ENCODE peak calls at places on chromosome 15, in nine cellular contexts. I is endodermal cell, U is gastrocnemius medialis, M is GM23248, K is right lobe of liver, A is mammary epithelial cell, Q is A549, L is right cardiac atrium, B is PC-9. X is an unnamed sample. For H3K9me3, the result is how much of the 10 kb centered on the place peaks cover.

GRCh38 chr15:87576486-87577176 is 679.9 kb downstream of the NTRK3 start:
- DNase-seq in I (no peak), U (no peak), M (no peak), K (no peak), A (peak), Q (no peak), L (no peak), B (no peak), X (no peak)

GRCh38 chr15:98924311-98925049 is 83.1 kb downstream of the PGPEP1L start:
- DNase-seq in I (no peak), U (no peak), M (no peak), K (no peak), A (no peak), Q (no peak), L (no peak), B (no peak), X (peak)

GRCh38 chr15:90529369-90530249 is at the start of gene CRTC3:
- DNase-seq in I (peak), U (peak), M (peak), K (peak), A (peak), Q (peak), L (peak), B (peak), X (peak)

GRCh38 chr15:77497108-77497737 is 76.5 kb downstream of the HMG20A start:
- DNase-seq in I (peak), U (no peak), M (peak), K (no peak), A (peak), Q (no peak), L (peak), B (peak), X (no peak)

GRCh38 chr15:40815042-40815678 is 7.9 kb upstream of the DNAJC17 start:
- DNase-seq in I (no peak), U (no peak), M (no peak), K (no peak), A (peak), Q (no peak), L (peak), B (no peak), X (no peak)

GRCh38 chr15:74977599-74977998 is 17.8 kb upstream of the SCAMP5 start:
- DNase-seq in I (no peak), U (no peak), M (peak), K (no peak), A (no peak), Q (no peak), L (no peak), B (no peak), X (no peak)

GRCh38 chr15:93040288-93041158 is 48.5 kb downstream of the RGMA start:
- DNase-seq in I (no peak), U (no peak), M (no peak), K (no peak), A (no peak), Q (no peak), L (peak), B (no peak), X (no peak)

GRCh38 chr15:79944625-79945024 is 26.4 kb downstream of the BCL2A1 start:
- DNase-seq in I (no peak), U (no peak), M (no peak), K (no peak), A (no peak), Q (no peak), L (no peak), B (no peak), X (no peak)

GRCh38 chr15:48458876-48459275 is 127.6 kb downstream of the DUT start:
- DNase-seq in I (no peak), U (no peak), M (peak), K (no peak), A (no peak), Q (no peak), L (no peak), B (no peak), X (no peak)

GRCh38 chr15:35921051-35921450 is 375.1 kb upstream of the DPH6 start:
- DNase-seq in I (no peak), U (no peak), M (no peak), K (no peak), A (no peak), Q (no peak), L (no peak), B (no peak), X (no peak)

GRCh38 chr15:35014265-35014664 is 26.2 kb upstream of the ZNF770 start:
- DNase-seq in I (no peak), U (no peak), M (no peak), K (no peak), A (no peak), Q (no peak), L (no peak), B (no peak), X (no peak)

GRCh38 chr15:89119489-89120478 is 31.5 kb downstream of the ABHD2 start:
- DNase-seq in I (no peak), U (no peak), M (peak), K (no peak), A (no peak), Q (peak), L (peak), B (peak), X (peak)

GRCh38 chr15:75138016-75138999 is 63.4 kb upstream of the C15orf39 start:
- DNase-seq in I (peak), U (no peak), M (peak), K (no peak), A (no peak), Q (peak), L (no peak), B (no peak), X (no peak)

GRCh38 chr15:90907838-90908507 is 4.9 kb downstream of the MAN2A2 start:
- DNase-seq in I (no peak), U (no peak), M (no peak), K (no peak), A (no peak), Q (no peak), L (peak), B (no peak), X (peak)

GRCh38 chr15:99014803-99015676 is 7.4 kb upstream of the PGPEP1L start:
- DNase-seq in I (peak), U (peak), M (peak), K (peak), A (peak), Q (peak), L (peak), B (peak), X (peak)

GRCh38 chr15:28132524-28133275 is 33.6 kb upstream of the OCA2 start:
- DNase-seq in I (no peak), U (no peak), M (peak), K (no peak), A (no peak), Q (no peak), L (no peak), B (no peak), X (no peak)

GRCh38 chr15:35182841-35183479 is 97.9 kb upstream of the NANOGP8 start:
- DNase-seq in I (peak), U (no peak), M (no peak), K (no peak), A (no peak), Q (no peak), L (no peak), B (no peak), X (no peak)

GRCh38 chr15:93861413-93861812 is 369.9 kb upstream of the MCTP2 start:
- DNase-seq in I (no peak), U (no peak), M (peak), K (no peak), A (no peak), Q (no peak), L (peak), B (no peak), X (no peak)

GRCh38 chr15:47429376-47429775 is 287.9 kb upstream of the SEMA6D start:
- DNase-seq in I (no peak), U (no peak), M (no peak), K (no peak), A (no peak), Q (no peak), L (no peak), B (no peak), X (no peak)

GRCh38 chr15:83837946-83838571 is 184.1 kb downstream of the ADAMTSL3 start:
- DNase-seq in I (peak), U (no peak), M (peak), K (peak), A (peak), Q (peak), L (peak), B (peak), X (no peak)

GRCh38 chr15:78675617-78676360 is 34.8 kb upstream of the CHRNB4 start:
- DNase-seq in I (no peak), U (no peak), M (no peak), K (no peak), A (no peak), Q (no peak), L (no peak), B (no peak), X (peak)

GRCh38 chr15:63718590-63719035 is 115.1 kb downstream of the HERC1 start:
- DNase-seq in I (no peak), U (no peak), M (peak), K (no peak), A (peak), Q (peak), L (no peak), B (no peak), X (no peak)

GRCh38 chr15:89998141-89998661 is 2.9 kb upstream of the ZNF710 start:
- DNase-seq in I (no peak), U (no peak), M (peak), K (no peak), A (peak), Q (peak), L (no peak), B (peak), X (no peak)

GRCh38 chr15:62845239-62846126 is 197.1 kb upstream of the TPM1 start:
- DNase-seq in I (peak), U (no peak), M (peak), K (no peak), A (peak), Q (peak), L (no peak), B (peak), X (no peak)

GRCh38 chr15:79071901-79072300 is 18.7 kb downstream of the RASGRF1 start:
- DNase-seq in I (no peak), U (no peak), M (peak), K (no peak), A (no peak), Q (no peak), L (peak), B (no peak), X (no peak)

GRCh38 chr15:63473999-63474809 is 30.2 kb upstream of the USP3 start:
- DNase-seq in I (peak), U (no peak), M (peak), K (peak), A (peak), Q (peak), L (no peak), B (no peak), X (no peak)

GRCh38 chr15:51724673-51725072 is 12.8 kb downstream of the LYSMD2 start:
- DNase-seq in I (peak), U (no peak), M (no peak), K (no peak), A (no peak), Q (no peak), L (no peak), B (no peak), X (no peak)

GRCh38 chr15:59143281-59143680 is 38.3 kb downstream of the CCNB2 start:
- DNase-seq in I (no peak), U (no peak), M (no peak), K (no peak), A (no peak), Q (no peak), L (no peak), B (no peak), X (no peak)

GRCh38 chr15:96340611-96341464 is 10.3 kb downstream of the NR2F2 start:
- DNase-seq in I (peak), U (no peak), M (peak), K (peak), A (no peak), Q (peak), L (peak), B (no peak), X (peak)

GRCh38 chr15:36332301-36332700 is 247.1 kb upstream of the CDIN1 start:
- DNase-seq in I (no peak), U (no peak), M (peak), K (no peak), A (no peak), Q (no peak), L (no peak), B (no peak), X (no peak)

GRCh38 chr15:88849376-88850122 is 45.8 kb downstream of the HAPLN3 start:
- DNase-seq in I (no peak), U (no peak), M (no peak), K (no peak), A (no peak), Q (no peak), L (no peak), B (no peak), X (no peak)

GRCh38 chr15:52626671-52627369 is 52.4 kb downstream of the ATOSA start:
- DNase-seq in I (no peak), U (no peak), M (no peak), K (no peak), A (no peak), Q (no peak), L (no peak), B (no peak), X (no peak)

GRCh38 chr15:26806574-26806973 is 33.7 kb upstream of the GABRB3 start:
- DNase-seq in I (no peak), U (no peak), M (no peak), K (no peak), A (no peak), Q (no peak), L (no peak), B (no peak), X (no peak)

GRCh38 chr15:26804063-26804804 is 31.4 kb upstream of the GABRB3 start:
- DNase-seq in I (no peak), U (no peak), M (no peak), K (no peak), A (no peak), Q (no peak), L (no peak), B (no peak), X (no peak)

GRCh38 chr15:26807517-26808427 is 34.9 kb upstream of the GABRB3 start:
- DNase-seq in I (no peak), U (no peak), M (no peak), K (no peak), A (no peak), Q (no peak), L (peak), B (no peak), X (no peak)

GRCh38 chr15:26805470-26805869 is 32.6 kb upstream of the GABRB3 start:
- DNase-seq in I (no peak), U (no peak), M (no peak), K (no peak), A (no peak), Q (no peak), L (no peak), B (no peak), X (no peak)

GRCh38 chr15:26806161-26806560 is 33.3 kb upstream of the GABRB3 start:
- DNase-seq in I (no peak), U (no peak), M (no peak), K (no peak), A (no peak), Q (no peak), L (no peak), B (no peak), X (no peak)
- H3K9me3 ChIP-seq in I (under half), U (under half), M (under half), K (under half), A (under half), Q (under half), L (under half), B (under half), X (under half)

DNA sequence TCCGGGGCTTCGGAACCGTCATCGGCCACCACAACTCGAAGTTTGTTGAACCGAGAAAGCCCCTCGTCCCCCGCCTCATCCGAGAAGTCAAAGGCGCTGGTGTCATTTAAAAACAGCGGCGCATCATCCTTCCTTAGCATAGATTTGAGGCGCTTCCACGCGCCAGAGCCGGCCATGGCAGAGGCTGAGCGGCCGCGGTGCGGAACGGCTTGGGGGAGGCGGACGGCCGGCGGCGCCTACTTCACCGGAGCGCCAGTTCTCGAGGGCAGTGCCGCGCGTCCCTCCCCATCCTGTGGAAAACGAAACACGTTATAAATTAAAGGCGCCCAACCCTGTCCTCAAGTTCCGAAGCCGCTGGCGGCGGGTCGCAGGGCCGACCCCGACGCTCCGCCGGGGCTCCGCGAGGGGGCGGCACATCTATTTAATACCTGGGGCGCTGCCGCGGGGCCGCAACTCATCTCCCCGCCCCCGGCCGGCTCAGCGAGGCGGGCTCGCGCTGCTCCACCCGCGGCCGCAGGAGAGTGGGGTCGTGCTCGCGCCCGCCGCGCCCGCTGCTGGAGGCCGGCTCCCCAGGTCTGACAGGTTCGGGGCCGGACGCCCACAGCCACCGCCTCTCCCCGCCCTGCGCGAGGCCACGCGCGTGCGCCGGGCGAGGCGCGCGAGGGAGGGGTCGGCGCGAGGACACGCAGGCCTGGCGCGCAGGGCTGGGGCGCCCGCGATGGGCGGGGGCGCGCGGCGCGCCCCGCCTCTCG is at the start of gene SLC30A4:
- DNase-seq in I (peak), U (peak), M (peak), K (peak), A (peak), Q (peak), L (peak), B (peak), X (peak)
- H3K27ac ChIP-seq in I (no peak), U (peak), M (no peak), K (peak), A (peak), Q (peak), L (peak), B (no peak), X (peak)

DNA sequence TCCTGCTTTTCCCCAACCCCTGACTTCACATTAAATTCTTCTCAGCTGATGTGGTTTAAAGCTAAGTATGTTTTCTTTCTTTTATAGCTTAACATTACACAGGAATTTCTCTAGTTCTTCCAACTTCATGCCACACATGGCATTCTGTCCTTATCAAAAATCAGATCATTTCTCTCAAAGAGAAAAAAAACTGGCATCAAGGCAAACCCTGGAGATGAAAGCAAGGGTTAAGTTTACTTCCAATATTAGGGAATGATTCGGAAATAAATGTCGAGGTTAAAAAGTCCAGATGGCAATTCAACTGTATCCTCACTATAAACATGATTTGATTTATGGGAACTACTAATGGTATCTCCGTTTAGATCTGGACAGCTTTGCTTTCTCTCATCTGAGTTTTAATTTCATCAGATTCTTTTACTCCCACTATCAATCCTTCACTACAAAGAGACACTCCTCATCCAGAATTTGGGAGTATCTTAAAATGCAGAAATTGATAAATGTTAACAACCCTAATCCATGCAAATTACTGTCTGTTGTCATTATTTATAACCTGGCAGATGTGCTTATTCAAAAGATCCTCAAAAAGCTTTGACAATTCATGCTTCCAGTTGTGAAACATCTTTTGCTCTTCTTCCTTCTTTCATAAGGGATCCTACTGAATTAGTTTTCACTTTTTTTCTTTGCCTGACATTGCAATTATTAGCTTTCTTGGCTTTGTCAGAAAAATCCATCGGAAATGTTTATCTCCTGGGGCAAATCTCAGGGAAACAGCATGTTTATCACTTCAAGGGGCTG is 903.1 kb downstream of the MCTP2 start:
- DNase-seq in I (no peak), U (no peak), M (peak), K (no peak), A (no peak), Q (no peak), L (no peak), B (no peak), X (no peak)
- H3K9me3 ChIP-seq in I (under half), U (under half), M (under half), K (under half), A (under half), Q (under half), L (under half), B (under half), X (under half)

DNA sequence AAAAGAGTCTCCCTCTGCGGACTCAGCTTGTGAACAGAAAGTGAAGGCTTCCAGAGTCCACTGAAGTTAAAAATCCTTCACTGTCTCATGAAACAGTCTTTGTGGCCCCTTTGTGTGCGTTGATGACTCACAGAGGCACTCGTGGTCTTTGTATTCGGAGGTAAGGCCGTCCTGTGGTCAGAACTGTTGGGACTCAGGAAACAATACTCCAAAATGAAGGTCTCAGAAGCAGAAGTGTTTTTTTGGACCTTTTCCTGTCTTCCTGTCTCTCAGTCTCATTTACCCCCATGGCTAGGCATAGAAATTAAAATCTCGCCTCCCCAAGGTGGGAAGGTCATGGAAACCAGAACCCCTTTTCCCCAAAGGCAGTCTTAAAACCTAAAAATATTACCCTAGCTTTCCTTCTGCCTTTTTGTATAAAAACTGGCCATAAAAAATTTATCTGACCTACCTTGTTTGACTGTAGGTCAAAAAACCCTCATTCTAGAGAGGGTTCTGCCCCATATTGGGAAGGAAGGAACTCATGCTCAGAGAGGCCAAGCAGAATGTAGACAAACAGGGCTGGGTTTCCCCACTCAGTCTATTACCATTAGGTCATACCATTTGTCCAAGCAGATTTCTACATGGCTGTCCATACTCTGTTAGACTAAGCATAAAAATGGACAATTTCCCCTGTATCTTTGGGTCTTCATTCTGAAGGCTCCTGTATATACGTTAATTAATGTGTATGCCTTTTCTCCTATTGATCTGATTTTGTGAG is 19.1 kb upstream of the EPB42 start:
- DNase-seq in I (no peak), U (no peak), M (no peak), K (no peak), A (peak), Q (no peak), L (no peak), B (no peak), X (no peak)
- H3K27ac ChIP-seq in I (no peak), U (no peak), M (no peak), K (no peak), A (no peak), Q (no peak), L (no peak), B (no peak), X (no peak)

GRCh38 chr15:20349774-20350498 is 191.7 kb downstream of the GOLGA6L6 start:
- DNase-seq in I (no peak), U (no peak), M (no peak), K (no peak), A (no peak), Q (peak), L (peak), B (no peak), X (peak)
- H3K9me3 ChIP-seq in I (half or more), U (under half), M (under half), K (under half), A (under half), Q (under half), L (under half), B (under half), X (under half)

DNA sequence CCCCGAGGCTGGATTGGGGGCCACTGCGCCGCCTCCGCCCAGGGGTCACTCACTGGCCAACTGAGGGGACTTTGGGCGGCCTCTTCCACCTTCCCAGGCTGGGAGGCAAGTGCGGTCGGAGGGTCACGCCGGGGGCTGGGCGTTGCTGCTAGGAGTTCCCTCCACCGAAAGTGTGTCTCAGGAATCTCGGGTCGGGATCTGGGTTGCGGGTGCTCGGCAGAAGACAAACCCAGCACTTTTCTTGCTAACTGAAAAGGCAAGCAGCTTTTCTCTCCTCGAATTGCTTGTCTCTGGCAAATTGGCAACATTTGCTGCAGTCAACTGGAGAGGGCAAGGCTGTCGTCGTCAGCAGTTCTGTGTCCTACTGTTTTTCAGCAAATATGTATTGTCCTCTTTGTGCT is 376 bp upstream of the SLC30A4 start:
- DNase-seq in I (peak), U (no peak), M (peak), K (no peak), A (peak), Q (peak), L (no peak), B (no peak), X (no peak)
- H3K27ac ChIP-seq in I (no peak), U (peak), M (no peak), K (peak), A (no peak), Q (peak), L (peak), B (no peak), X (peak)